ENCODE peak calls at places on chromosome 5, in seven cellular contexts. C is IMR-90, V is H9, J is mesendoderm, S is neuronal stem cell, D is trophoblast cell, H is H1. X is an unnamed sample.

GRCh38 chr5:34410411-34411139 is 245.6 kb upstream of the RAI14 start:
- DNase-seq in C (no peak), V (peak; percentile 50), J (peak; percentile 90), S (no peak), D (peak; percentile 97), H (peak; percentile 68), X (no peak)

GRCh38 chr5:168691891-168692290 is 112.7 kb upstream of the PANK3 start:
- DNase-seq in C (no peak), V (no peak), J (no peak), S (no peak), D (no peak), H (no peak), X (no peak)

GRCh38 chr5:80078921-80079320 is 43.8 kb downstream of the THBS4 start:
- DNase-seq in C (no peak), V (no peak), J (no peak), S (no peak), D (no peak), H (no peak), X (no peak)

GRCh38 chr5:130034872-130035271 is 130.6 kb downstream of the CHSY3 start:
- DNase-seq in C (peak; percentile 8), V (no peak), J (no peak), S (no peak), D (peak; percentile 30), H (no peak), X (peak; percentile 69)

GRCh38 chr5:56456002-56456401 is 222.9 kb upstream of the ANKRD55 start:
- DNase-seq in C (peak; percentile 76), V (no peak), J (no peak), S (no peak), D (peak; percentile 11), H (no peak), X (peak; percentile 19)

GRCh38 chr5:168931638-168932345 is 352.6 kb upstream of the PANK3 start:
- DNase-seq in C (no peak), V (no peak), J (no peak), S (no peak), D (peak; percentile 81), H (no peak), X (peak; percentile 36)

GRCh38 chr5:149576021-149576420 is 5.3 kb upstream of the ARHGEF37 start:
- DNase-seq in C (no peak), V (no peak), J (no peak), S (no peak), D (no peak), H (no peak), X (no peak)

GRCh38 chr5:65076251-65076869 is 307.6 kb downstream of the CWC27 start:
- DNase-seq in C (peak; percentile 54), V (peak; percentile 64), J (peak; percentile 86), S (no peak), D (peak; percentile 34), H (no peak), X (peak; percentile 65)

GRCh38 chr5:24623018-24623417 is 21.8 kb downstream of the CDH10 start:
- DNase-seq in C (no peak), V (no peak), J (no peak), S (no peak), D (no peak), H (no peak), X (no peak)

GRCh38 chr5:37495210-37495609 is 116.1 kb downstream of the WDR70 start:
- DNase-seq in C (peak; percentile 39), V (no peak), J (peak; percentile 14), S (no peak), D (no peak), H (no peak), X (peak; percentile 88)

GRCh38 chr5:147558826-147559225 is 49.0 kb upstream of the DPYSL3 start:
- DNase-seq in C (peak; percentile 81), V (peak; percentile 60), J (peak; percentile 72), S (no peak), D (peak; percentile 29), H (no peak), X (peak; percentile 84)

GRCh38 chr5:44011518-44011917 is 377.7 kb downstream of the FGF10 start:
- DNase-seq in C (no peak), V (no peak), J (no peak), S (no peak), D (no peak), H (no peak), X (no peak)

GRCh38 chr5:14155730-14156129 is 12.6 kb downstream of the TRIO start:
- DNase-seq in C (no peak), V (no peak), J (no peak), S (no peak), D (no peak), H (no peak), X (no peak)

GRCh38 chr5:52356311-52356918 is 431.3 kb upstream of the ITGA1 start:
- DNase-seq in C (peak; percentile 2), V (no peak), J (no peak), S (no peak), D (peak; percentile 5), H (no peak), X (peak; percentile 22)

GRCh38 chr5:6766558-6767191 is 53.4 kb downstream of the TENT4A start:
- DNase-seq in C (peak; percentile 44), V (no peak), J (peak; percentile 12), S (no peak), D (peak; percentile 99), H (no peak), X (peak; percentile 52)

GRCh38 chr5:78841767-78842166 is 143.3 kb downstream of the ARSB start:
- DNase-seq in C (peak; percentile 32), V (no peak), J (no peak), S (no peak), D (peak; percentile 59), H (no peak), X (no peak)

GRCh38 chr5:77213601-77214000 is 3.1 kb downstream of the PDE8B start:
- DNase-seq in C (no peak), V (no peak), J (no peak), S (no peak), D (no peak), H (no peak), X (no peak)

GRCh38 chr5:115573133-115573532 is 28.6 kb upstream of the FEM1C start:
- DNase-seq in C (peak; percentile 67), V (no peak), J (no peak), S (no peak), D (no peak), H (no peak), X (no peak)

GRCh38 chr5:149466457-149466972 is 84.7 kb downstream of the CSNK1A1 start:
- DNase-seq in C (peak; percentile 95), V (no peak), J (no peak), S (no peak), D (peak; percentile 34), H (no peak), X (peak; percentile 94)

GRCh38 chr5:12354686-12355085 is 450.4 kb upstream of the CTNND2 start:
- DNase-seq in C (no peak), V (no peak), J (no peak), S (no peak), D (no peak), H (no peak), X (no peak)

GRCh38 chr5:179438041-179438441 is 92.8 kb upstream of the ADAMTS2 start:
- DNase-seq in C (no peak), V (no peak), J (no peak), S (no peak), D (peak; percentile 18), H (no peak), X (peak; percentile 8)

GRCh38 chr5:150619359-150620230 is 20.9 kb upstream of the SYNPO start:
- DNase-seq in C (peak; percentile 87), V (no peak), J (no peak), S (no peak), D (no peak), H (no peak), X (no peak)

GRCh38 chr5:37272564-37272963 is 23.4 kb upstream of the CPLANE1 start:
- DNase-seq in C (peak; percentile 2), V (no peak), J (peak; percentile 87), S (no peak), D (peak; percentile 43), H (no peak), X (no peak)

GRCh38 chr5:33832904-33833575 is 58.8 kb downstream of the ADAMTS12 start:
- DNase-seq in C (peak; percentile 63), V (no peak), J (no peak), S (no peak), D (no peak), H (no peak), X (peak; percentile 62)

GRCh38 chr5:642481-642880 is 30.3 kb downstream of the CEP72 start:
- DNase-seq in C (no peak), V (no peak), J (no peak), S (no peak), D (no peak), H (no peak), X (no peak)

GRCh38 chr5:133781446-133781845 is 169.1 kb upstream of the FSTL4 start:
- DNase-seq in C (no peak), V (peak; percentile 8), J (no peak), S (no peak), D (no peak), H (no peak), X (no peak)
- H2BK120ac ChIP-seq in C (no peak overlapping the region), V (no peak overlapping the region), J (no peak overlapping the region), S (no peak overlapping the region), D (no peak overlapping the region), H (no peak overlapping the region), X (no peak overlapping the region)

GRCh38 chr5:73947876-73948275 is 321.9 kb downstream of the ARHGEF28 start:
- DNase-seq in C (no peak), V (no peak), J (no peak), S (no peak), D (no peak), H (no peak), X (no peak)
- H2BK120ac ChIP-seq in C (no peak overlapping the region), V (no peak overlapping the region), J (no peak overlapping the region), S (no peak overlapping the region), D (no peak overlapping the region), H (no peak overlapping the region), X (no peak overlapping the region)

GRCh38 chr5:26692952-26693351 is 345.4 kb downstream of the CDH9 start:
- DNase-seq in C (no peak), V (no peak), J (no peak), S (no peak), D (no peak), H (no peak), X (no peak)
- H2BK120ac ChIP-seq in C (no peak overlapping the region), V (no peak overlapping the region), J (no peak overlapping the region), S (no peak overlapping the region), D (no peak overlapping the region), H (no peak overlapping the region), X (no peak overlapping the region)

DNA sequence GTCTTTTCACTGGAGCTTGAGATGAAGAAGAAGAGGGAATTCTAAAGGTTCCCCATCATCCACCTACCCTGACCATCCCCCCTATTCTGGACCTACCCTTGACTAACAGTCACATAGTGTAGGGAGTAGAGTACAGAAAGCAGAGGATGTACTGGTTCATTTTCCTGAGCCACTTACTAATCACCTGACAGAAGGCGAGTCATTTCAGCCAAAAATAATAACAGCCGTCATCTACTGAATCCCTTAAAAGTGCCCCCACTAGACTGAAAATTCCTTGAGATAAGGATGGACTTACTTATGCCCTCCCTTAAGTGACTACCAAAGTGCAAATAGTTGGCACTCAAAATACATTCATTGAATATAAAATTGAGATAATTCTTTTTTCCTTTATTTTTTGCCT is 112.2 kb downstream of the FOXD1 start:
- DNase-seq in C (peak; percentile 58), V (no peak), J (no peak), S (no peak), D (no peak), H (no peak), X (no peak)
- H2BK120ac ChIP-seq in C (no peak overlapping the region), V (no peak overlapping the region), J (no peak overlapping the region), S (no peak overlapping the region), D (no peak overlapping the region), H (no peak overlapping the region), X (no peak overlapping the region)

DNA sequence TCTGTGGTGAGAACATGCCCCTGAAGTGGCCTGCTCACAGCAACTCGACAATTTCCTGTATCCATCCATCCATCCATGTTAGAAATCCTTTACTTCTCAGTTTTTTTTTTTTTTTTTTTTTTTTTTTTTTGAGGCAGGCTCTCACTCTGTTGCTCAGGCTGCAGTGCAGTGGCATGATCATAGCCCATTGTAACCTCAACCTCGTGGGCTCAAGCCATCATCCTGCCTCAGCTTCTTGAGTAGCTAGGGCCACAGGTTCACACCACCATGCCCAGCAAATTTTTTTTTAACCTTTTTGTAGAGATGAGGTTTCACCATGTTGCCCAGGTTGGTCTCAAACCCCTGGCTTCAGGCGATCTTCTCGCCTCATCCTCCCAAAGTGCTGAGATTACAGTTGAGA is 259.1 kb downstream of the ARHGAP26 start:
- DNase-seq in C (no peak), V (no peak), J (no peak), S (no peak), D (no peak), H (no peak), X (no peak)
- H2BK120ac ChIP-seq in C (no peak overlapping the region), V (no peak overlapping the region), J (no peak overlapping the region), S (no peak overlapping the region), D (no peak overlapping the region), H (no peak overlapping the region), X (no peak overlapping the region)

X was measured in mesenchymal stem cell.